ENCODE peak calls at places on chromosomes 16 and 17, in five cellular contexts. M, G, Y, R and J are unnamed samples.

GRCh38 chr16:12260119-12260646 is 283.6 kb downstream of the SNX29 start:
- DNase-seq in M (no peak), G (peak), Y (no peak), R (no peak), J (no peak)

GRCh38 chr16:65500007-65500406 is 378.1 kb upstream of the CDH11 start:
- DNase-seq in M (no peak), G (no peak), Y (no peak), R (no peak), J (no peak)

GRCh38 chr17:67995568-67996191 is 589 bp downstream of the C17orf58 start:
- DNase-seq in M (no peak), G (peak), Y (peak), R (no peak), J (peak)

GRCh38 chr17:78991906-78992532 is 12.3 kb upstream of the LGALS3BP start:
- DNase-seq in M (no peak), G (peak), Y (peak), R (no peak), J (peak)

GRCh38 chr16:80725566-80726162 is 78.7 kb downstream of the CDYL2 start:
- DNase-seq in M (no peak), G (no peak), Y (no peak), R (no peak), J (no peak)

GRCh38 chr16:87273471-87274030 is 43.6 kb downstream of the C16orf95 start:
- DNase-seq in M (no peak), G (no peak), Y (peak), R (no peak), J (no peak)

GRCh38 chr17:742147-742793 is 9.8 kb downstream of the GEMIN4 start:
- DNase-seq in M (no peak), G (no peak), Y (no peak), R (no peak), J (no peak)

GRCh38 chr16:27446721-27447120 is 44.7 kb downstream of the IL21R start:
- DNase-seq in M (no peak), G (no peak), Y (no peak), R (no peak), J (no peak)

GRCh38 chr17:42560246-42560645 is 1.7 kb upstream of the COASY start:
- DNase-seq in M (no peak), G (no peak), Y (no peak), R (no peak), J (no peak)

GRCh38 chr17:62724398-62725146 is 83.5 kb downstream of the MARCHF10 start:
- DNase-seq in M (no peak), G (no peak), Y (peak), R (no peak), J (no peak)

GRCh38 chr16:88662222-88662842 is 559 bp downstream of the MVD start:
- DNase-seq in M (no peak), G (no peak), Y (no peak), R (no peak), J (no peak)

GRCh38 chr16:62036101-62036806 is at the start of gene CDH8:
- DNase-seq in M (no peak), G (no peak), Y (no peak), R (no peak), J (no peak)

GRCh38 chr16:57871457-57871856 is 69.2 kb upstream of the KIFC3 start:
- DNase-seq in M (no peak), G (no peak), Y (no peak), R (peak), J (no peak)

GRCh38 chr17:29572691-29573557 is 4.4 kb downstream of the TP53I13 start:
- DNase-seq in M (peak), G (peak), Y (peak), R (no peak), J (peak)

GRCh38 chr16:58125041-58125440 is 4.1 kb downstream of the CFAP20 start:
- DNase-seq in M (no peak), G (no peak), Y (no peak), R (no peak), J (peak)

GRCh38 chr16:22193134-22193411 is 13.0 kb upstream of the EEF2K start:
- DNase-seq in M (no peak), G (no peak), Y (no peak), R (no peak), J (no peak)

GRCh38 chr17:76198702-76199101 is 41.6 kb downstream of the RNF157 start:
- DNase-seq in M (no peak), G (no peak), Y (no peak), R (no peak), J (no peak)

GRCh38 chr17:29559640-29560039 is 7.2 kb downstream of the ABHD15 start:
- DNase-seq in M (no peak), G (no peak), Y (no peak), R (no peak), J (peak)

GRCh38 chr16:17304814-17305169 is 166.0 kb downstream of the XYLT1 start:
- DNase-seq in M (no peak), G (no peak), Y (peak), R (no peak), J (no peak)

GRCh38 chr17:1562178-1562643 is 381 bp downstream of the PITPNA start:
- DNase-seq in M (peak), G (peak), Y (peak), R (no peak), J (no peak)

GRCh38 chr17:46853896-46854444 is 2.6 kb downstream of the WNT9B start:
- DNase-seq in M (no peak), G (no peak), Y (no peak), R (no peak), J (no peak)

GRCh38 chr17:39462644-39463375 is 1.5 kb downstream of the CDK12 start:
- DNase-seq in M (peak), G (no peak), Y (peak), R (peak), J (peak)

GRCh38 chr16:83733301-83733700 is 74.5 kb upstream of the HSBP1 start:
- DNase-seq in M (no peak), G (no peak), Y (no peak), R (no peak), J (no peak)

DNA sequence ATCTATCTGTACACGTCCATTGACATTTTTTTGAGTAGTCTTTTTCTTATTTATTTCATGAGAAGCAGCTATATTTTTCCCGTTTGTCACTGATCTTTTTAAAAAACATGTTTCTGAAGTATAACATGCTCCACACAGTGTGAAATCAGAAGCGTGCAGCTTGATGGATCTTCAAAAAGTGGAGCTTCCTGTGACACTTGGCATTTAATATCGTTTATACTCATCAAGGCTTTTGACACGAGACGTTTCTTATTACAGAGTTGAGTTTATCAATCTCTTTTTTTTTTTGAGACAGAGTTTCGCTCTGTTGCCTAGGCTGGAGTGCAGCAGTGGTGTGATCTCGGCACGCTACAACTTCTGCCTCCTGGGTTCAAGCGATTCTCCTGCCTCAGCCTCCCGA is 36.6 kb downstream of the LAT start:
- DNase-seq in M (no peak), G (no peak), Y (no peak), R (no peak), J (no peak)
- H3K4me3 ChIP-seq in M (no peak), G (no peak), Y (no peak), R (no peak), J (no peak)

DNA sequence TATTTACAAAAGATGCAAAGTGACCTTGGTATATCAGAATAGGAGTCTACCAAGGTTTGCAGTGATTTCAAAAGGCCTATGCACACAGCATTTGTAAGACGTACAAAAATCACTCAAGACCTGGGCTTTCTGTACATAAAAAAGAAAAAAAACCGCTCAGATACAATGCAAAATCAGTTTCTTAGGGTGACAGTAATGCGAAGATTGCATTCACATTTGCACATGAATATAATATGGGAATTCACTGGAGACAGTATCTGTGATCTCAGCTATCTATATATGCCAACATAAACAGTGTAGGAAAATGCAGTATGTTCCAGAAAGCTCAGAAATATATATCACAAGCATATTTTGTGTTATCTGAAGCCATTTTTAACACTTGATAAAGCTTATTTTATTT is 176.4 kb upstream of the MYOCD start:
- DNase-seq in M (no peak), G (no peak), Y (no peak), R (no peak), J (no peak)
- TF ChIP-seq EP300 in M (no peak), G (no peak), Y (no peak), R (no peak), J (no peak)

DNA sequence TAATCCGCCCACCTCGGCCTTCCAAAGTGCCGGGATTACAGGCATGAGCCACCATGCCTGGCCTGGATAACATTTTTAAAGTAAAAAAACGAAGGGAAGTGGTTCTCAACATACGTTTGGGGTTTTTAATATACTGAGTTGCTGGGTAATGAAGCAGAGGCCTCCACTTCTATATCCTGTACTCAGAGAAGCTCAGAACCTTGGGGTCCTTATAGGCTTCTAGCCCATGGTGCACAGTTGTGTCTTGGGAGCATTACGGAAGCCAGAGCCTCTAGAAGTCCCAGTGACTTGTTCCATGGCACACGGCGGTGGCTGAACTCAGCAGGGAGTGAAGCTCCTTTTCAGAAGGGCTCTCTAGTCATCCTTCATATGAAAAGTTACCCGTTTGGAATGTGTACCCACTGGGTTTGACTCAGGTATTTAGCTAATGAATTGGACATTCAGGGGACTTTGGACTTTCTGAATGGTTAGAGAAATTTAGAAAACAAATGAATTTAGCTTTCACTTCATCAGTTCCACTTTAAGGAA is 67.0 kb downstream of the SEC14L1 start:
- DNase-seq in M (no peak), G (no peak), Y (no peak), R (no peak), J (no peak)
- H3K27ac ChIP-seq in M (no peak), G (no peak), Y (peak), R (no peak), J (no peak)

DNA sequence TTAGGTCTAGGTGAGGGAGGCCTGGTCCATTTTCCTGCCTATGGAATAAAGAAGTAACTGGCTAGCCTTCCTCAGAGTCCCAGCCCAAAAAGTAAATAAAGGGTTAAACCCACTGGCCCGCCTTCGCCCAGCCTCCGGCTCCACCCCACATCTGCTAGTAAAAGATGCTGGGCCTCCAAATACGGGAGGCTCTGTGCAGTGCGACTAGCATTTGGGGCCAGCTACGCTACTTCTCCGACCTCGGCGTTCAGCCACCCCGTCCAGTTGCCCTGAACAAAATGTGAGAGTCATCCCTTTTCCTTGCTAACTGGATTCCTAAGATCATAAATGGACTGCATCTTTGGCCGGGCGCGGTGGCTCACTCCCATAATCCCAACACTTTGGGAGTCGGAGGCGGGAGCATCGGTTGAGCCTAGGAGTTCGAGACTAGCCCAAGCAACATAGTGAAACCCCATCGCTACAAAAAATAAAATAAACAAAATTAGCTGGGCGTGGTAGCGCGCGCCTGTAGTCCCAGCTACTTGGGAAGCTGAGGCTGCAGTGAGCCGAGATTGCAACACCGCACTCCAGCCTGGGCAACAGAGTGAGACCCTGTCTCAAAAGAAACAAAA is 880 bp upstream of the MPP2 start:
- DNase-seq in M (peak), G (peak), Y (peak), R (peak), J (no peak)
- H3K4me3 ChIP-seq in M (no peak), G (peak), Y (peak), R (no peak), J (peak)

GRCh38 chr17:4616456-4616855 is 25.0 kb downstream of the ALOX15 start:
- DNase-seq in M (no peak), G (no peak), Y (no peak), R (no peak), J (no peak)

GRCh38 chr17:4617090-4617489 is 24.4 kb downstream of the ALOX15 start:
- DNase-seq in M (no peak), G (no peak), Y (no peak), R (no peak), J (no peak)

GRCh38 chr17:4622375-4622774 is 19.1 kb downstream of the ALOX15 start:
- DNase-seq in M (no peak), G (no peak), Y (no peak), R (no peak), J (no peak)

GRCh38 chr17:4620531-4621101 is 20.9 kb downstream of the ALOX15 start:
- DNase-seq in M (no peak), G (no peak), Y (no peak), R (no peak), J (no peak)

DNA sequence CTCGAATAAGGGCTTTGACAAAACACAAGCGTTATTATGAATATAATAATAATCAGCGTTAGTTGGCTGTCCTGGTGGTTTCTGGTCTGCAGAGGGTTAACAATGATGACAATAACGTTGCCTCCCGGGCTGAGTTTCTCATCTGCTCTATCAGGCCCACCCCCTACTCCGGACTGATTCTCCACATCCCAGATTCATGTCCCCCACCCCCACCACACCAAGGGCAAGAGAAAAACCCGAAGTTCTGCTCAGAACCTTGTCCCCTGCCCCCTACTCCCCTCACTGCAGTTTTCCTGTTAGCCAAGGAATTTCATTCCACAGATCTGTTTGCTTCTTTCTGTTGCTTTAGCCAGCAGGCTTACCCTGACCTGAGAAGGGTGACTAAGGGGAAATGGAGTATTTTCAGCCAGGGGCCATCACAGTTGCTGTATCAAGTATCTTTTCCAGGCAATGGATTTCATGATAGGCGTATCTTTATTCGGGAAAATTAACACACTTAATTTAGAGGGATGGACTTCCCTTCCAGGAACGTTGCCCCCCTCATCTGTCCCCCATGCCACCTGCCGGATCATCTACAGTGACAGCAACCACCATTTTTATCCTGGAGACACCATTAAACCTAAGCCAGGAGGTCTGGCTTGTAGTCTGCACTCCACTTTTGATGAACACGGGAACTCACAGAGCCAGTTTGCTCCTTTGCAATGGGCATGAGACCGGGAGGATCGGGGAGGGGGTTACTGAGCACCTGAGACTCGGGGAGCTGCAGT is 23.7 kb downstream of the ALOX15 start:
- DNase-seq in M (no peak), G (no peak), Y (no peak), R (no peak), J (no peak)
- TF ChIP-seq EP300 in M (no peak), G (no peak), Y (no peak), R (no peak), J (no peak)

DNA sequence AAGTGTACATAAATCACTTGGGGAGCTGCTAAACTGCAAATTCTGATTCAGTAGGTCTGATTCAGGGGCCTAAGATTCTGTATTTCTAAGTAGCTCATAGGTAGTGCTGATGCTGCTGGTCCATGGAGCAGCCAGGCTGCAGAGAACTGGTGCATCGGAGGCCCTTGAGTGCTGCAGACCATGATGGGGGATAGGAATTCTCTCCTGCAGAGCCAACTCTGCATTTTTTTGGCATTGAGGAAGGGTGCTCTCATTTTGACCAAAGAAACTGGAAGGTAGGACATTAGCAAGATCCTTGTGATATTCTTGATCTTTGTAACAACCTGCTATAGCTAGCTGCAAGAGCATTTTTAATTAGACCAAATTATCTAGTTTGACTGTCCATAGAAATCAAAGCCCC is 4.7 kb downstream of the HOXB2 start:
- DNase-seq in M (no peak), G (no peak), Y (no peak), R (no peak), J (no peak)
- H3K27ac ChIP-seq in M (no peak), G (no peak), Y (peak), R (no peak), J (no peak)

GRCh38 chr16:67537636-67538591 is 9.3 kb downstream of the RIPOR1 start:
- DNase-seq in M (no peak), G (peak), Y (peak), R (no peak), J (no peak)
- H3K4me3 ChIP-seq in M (no peak), G (peak), Y (peak), R (no peak), J (peak)

GRCh38 chr16:53744449-53744848 is 40.5 kb downstream of the FTO start:
- DNase-seq in M (no peak), G (no peak), Y (no peak), R (no peak), J (no peak)
- TF ChIP-seq EP300 in M (no peak), G (no peak), Y (no peak), R (no peak), J (no peak)